ENCODE peak calls at places on chromosomes 1 and 21, in ten cellular contexts. One of them, this sample, is unnamed.
A peak's percentile ranks its signal among the peaks of the same experiment; 100 is the strongest.

GRCh38 chr1:19393051-19393450 is 80.9 kb downstream of the SLC66A1 start:
- DNase-seq in CD4-positive, CD25-positive, alpha-beta regulatory T cell: no peak
- DNase-seq in HL-60: no peak
- DNase-seq in CD8-positive, alpha-beta memory T cell: no peak
- DNase-seq in body of pancreas: no peak
- DNase-seq in HepG2: no peak
- DNase-seq in tibial nerve: no peak
- DNase-seq in cardiac muscle cell: no peak
- DNase-seq in colonic mucosa: no peak
- DNase-seq in upper lobe of left lung: no peak
- DNase-seq in this sample: no peak

GRCh38 chr1:17773626-17774326 is 18.6 kb downstream of the ACTL8 start:
- DNase-seq in CD4-positive, CD25-positive, alpha-beta regulatory T cell: no peak
- DNase-seq in HL-60: no peak
- DNase-seq in CD8-positive, alpha-beta memory T cell: no peak
- DNase-seq in body of pancreas: no peak
- DNase-seq in HepG2: no peak
- DNase-seq in tibial nerve: no peak
- DNase-seq in cardiac muscle cell: no peak
- DNase-seq in colonic mucosa: no peak
- DNase-seq in upper lobe of left lung: no peak
- DNase-seq in this sample: no peak

GRCh38 chr1:61506944-61507343 is 218.0 kb downstream of the TM2D1 start:
- DNase-seq in CD4-positive, CD25-positive, alpha-beta regulatory T cell: no peak
- DNase-seq in HL-60: no peak
- DNase-seq in CD8-positive, alpha-beta memory T cell: no peak
- DNase-seq in body of pancreas: no peak
- DNase-seq in HepG2: no peak
- DNase-seq in tibial nerve: no peak
- DNase-seq in cardiac muscle cell: no peak
- DNase-seq in colonic mucosa: no peak
- DNase-seq in upper lobe of left lung: no peak
- DNase-seq in this sample: no peak

GRCh38 chr1:222543817-222544216 is 4.1 kb downstream of the HHIPL2 start:
- DNase-seq in CD4-positive, CD25-positive, alpha-beta regulatory T cell: no peak
- DNase-seq in HL-60: no peak
- DNase-seq in CD8-positive, alpha-beta memory T cell: no peak
- DNase-seq in body of pancreas: no peak
- DNase-seq in HepG2: peak; percentile 70
- DNase-seq in tibial nerve: no peak
- DNase-seq in cardiac muscle cell: no peak
- DNase-seq in colonic mucosa: no peak
- DNase-seq in upper lobe of left lung: peak; percentile 38
- DNase-seq in this sample: no peak

GRCh38 chr1:2204384-2205190 is 10.0 kb upstream of the FAAP20 start:
- DNase-seq in CD4-positive, CD25-positive, alpha-beta regulatory T cell: no peak
- DNase-seq in HL-60: peak; percentile 76
- DNase-seq in CD8-positive, alpha-beta memory T cell: no peak
- DNase-seq in body of pancreas: peak; percentile 61
- DNase-seq in HepG2: peak; percentile 57
- DNase-seq in tibial nerve: peak; percentile 55
- DNase-seq in cardiac muscle cell: peak; percentile 89
- DNase-seq in colonic mucosa: peak; percentile 85
- DNase-seq in upper lobe of left lung: peak; percentile 96
- DNase-seq in this sample: no peak

GRCh38 chr1:211643324-211644212 is 31.9 kb downstream of the NEK2 start:
- DNase-seq in CD4-positive, CD25-positive, alpha-beta regulatory T cell: no peak
- DNase-seq in HL-60: no peak
- DNase-seq in CD8-positive, alpha-beta memory T cell: no peak
- DNase-seq in body of pancreas: peak; percentile 93
- DNase-seq in HepG2: peak; percentile 96
- DNase-seq in tibial nerve: no peak
- DNase-seq in cardiac muscle cell: no peak
- DNase-seq in colonic mucosa: peak; percentile 85
- DNase-seq in upper lobe of left lung: peak; percentile 76
- DNase-seq in this sample: no peak

GRCh38 chr21:41706678-41707077 is 60.2 kb downstream of the RIPK4 start:
- DNase-seq in CD4-positive, CD25-positive, alpha-beta regulatory T cell: no peak
- DNase-seq in HL-60: no peak
- DNase-seq in CD8-positive, alpha-beta memory T cell: no peak
- DNase-seq in body of pancreas: peak; percentile 56
- DNase-seq in HepG2: peak; percentile 86
- DNase-seq in tibial nerve: no peak
- DNase-seq in cardiac muscle cell: peak; percentile 32
- DNase-seq in colonic mucosa: peak; percentile 79
- DNase-seq in upper lobe of left lung: no peak
- DNase-seq in this sample: no peak

GRCh38 chr1:162357681-162358266 is 18.9 kb downstream of the SPATA46 start:
- DNase-seq in CD4-positive, CD25-positive, alpha-beta regulatory T cell: no peak
- DNase-seq in HL-60: peak; percentile 31
- DNase-seq in CD8-positive, alpha-beta memory T cell: no peak
- DNase-seq in body of pancreas: no peak
- DNase-seq in HepG2: peak; percentile 30
- DNase-seq in tibial nerve: no peak
- DNase-seq in cardiac muscle cell: peak; percentile 71
- DNase-seq in colonic mucosa: peak; percentile 57
- DNase-seq in upper lobe of left lung: no peak
- DNase-seq in this sample: no peak

GRCh38 chr1:32068891-32069590 is 3.7 kb upstream of the TMEM39B start:
- DNase-seq in CD4-positive, CD25-positive, alpha-beta regulatory T cell: no peak
- DNase-seq in HL-60: no peak
- DNase-seq in CD8-positive, alpha-beta memory T cell: no peak
- DNase-seq in body of pancreas: no peak
- DNase-seq in HepG2: no peak
- DNase-seq in tibial nerve: no peak
- DNase-seq in cardiac muscle cell: peak; percentile 57
- DNase-seq in colonic mucosa: no peak
- DNase-seq in upper lobe of left lung: no peak
- DNase-seq in this sample: no peak

GRCh38 chr1:32062867-32063230 is 9.9 kb upstream of the TMEM39B start:
- DNase-seq in CD4-positive, CD25-positive, alpha-beta regulatory T cell: no peak
- DNase-seq in HL-60: no peak
- DNase-seq in CD8-positive, alpha-beta memory T cell: no peak
- DNase-seq in body of pancreas: no peak
- DNase-seq in HepG2: no peak
- DNase-seq in tibial nerve: no peak
- DNase-seq in cardiac muscle cell: no peak
- DNase-seq in colonic mucosa: no peak
- DNase-seq in upper lobe of left lung: no peak
- DNase-seq in this sample: no peak

GRCh38 chr1:32060914-32061313 is 11.8 kb upstream of the TMEM39B start:
- DNase-seq in CD4-positive, CD25-positive, alpha-beta regulatory T cell: no peak
- DNase-seq in HL-60: no peak
- DNase-seq in CD8-positive, alpha-beta memory T cell: no peak
- DNase-seq in body of pancreas: no peak
- DNase-seq in HepG2: no peak
- DNase-seq in tibial nerve: no peak
- DNase-seq in cardiac muscle cell: no peak
- DNase-seq in colonic mucosa: no peak
- DNase-seq in upper lobe of left lung: no peak
- DNase-seq in this sample: no peak

GRCh38 chr1:32066489-32066873 is 6.3 kb upstream of the TMEM39B start:
- DNase-seq in CD4-positive, CD25-positive, alpha-beta regulatory T cell: no peak
- DNase-seq in HL-60: peak; percentile 97
- DNase-seq in CD8-positive, alpha-beta memory T cell: no peak
- DNase-seq in body of pancreas: peak; percentile 59
- DNase-seq in HepG2: no peak
- DNase-seq in tibial nerve: peak; percentile 80
- DNase-seq in cardiac muscle cell: peak; percentile 93
- DNase-seq in colonic mucosa: peak; percentile 62
- DNase-seq in upper lobe of left lung: no peak
- DNase-seq in this sample: peak; percentile 64

DNA sequence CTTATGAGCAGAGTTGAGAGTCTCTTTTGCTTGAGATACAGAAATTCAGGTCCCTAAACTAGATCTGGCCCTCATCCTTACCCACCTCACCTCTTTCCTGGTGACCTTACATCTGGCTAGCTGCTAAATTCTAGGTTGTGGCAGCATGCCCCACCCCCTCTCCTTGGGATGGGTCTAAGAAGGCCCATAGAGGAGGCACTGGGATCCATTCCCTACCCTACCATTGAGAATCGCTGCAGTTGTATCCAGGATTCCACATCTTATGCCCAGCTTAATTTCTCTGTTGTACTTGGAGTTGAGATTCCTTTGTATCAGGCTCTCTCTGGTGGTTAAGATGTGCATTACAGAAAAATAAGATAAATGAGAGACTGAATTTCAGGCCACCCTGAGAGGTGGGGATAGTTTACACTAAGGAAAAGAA is 9.5 kb upstream of the TMEM39B start:
- DNase-seq in CD4-positive, CD25-positive, alpha-beta regulatory T cell: peak; percentile 42
- DNase-seq in HL-60: no peak
- DNase-seq in CD8-positive, alpha-beta memory T cell: no peak
- DNase-seq in body of pancreas: no peak
- DNase-seq in HepG2: peak; percentile 37
- DNase-seq in tibial nerve: no peak
- DNase-seq in cardiac muscle cell: peak; percentile 75
- DNase-seq in colonic mucosa: no peak
- DNase-seq in upper lobe of left lung: no peak
- DNase-seq in this sample: no peak
- H3K27ac ChIP-seq in CD4-positive, CD25-positive, alpha-beta regulatory T cell: no peak overlapping the region
- H3K27ac ChIP-seq in HL-60: no peak overlapping the region
- H3K27ac ChIP-seq in CD8-positive, alpha-beta memory T cell: no peak overlapping the region
- H3K27ac ChIP-seq in body of pancreas: peak overlapping the region; percentile 35
- H3K27ac ChIP-seq in HepG2: no peak overlapping the region
- H3K27ac ChIP-seq in tibial nerve: no peak overlapping the region
- H3K27ac ChIP-seq in cardiac muscle cell: peak overlapping the region; percentile 93
- H3K27ac ChIP-seq in colonic mucosa: no peak overlapping the region
- H3K27ac ChIP-seq in upper lobe of left lung: no peak overlapping the region
- H3K27ac ChIP-seq in this sample: peak overlapping the region; percentile 45

DNA sequence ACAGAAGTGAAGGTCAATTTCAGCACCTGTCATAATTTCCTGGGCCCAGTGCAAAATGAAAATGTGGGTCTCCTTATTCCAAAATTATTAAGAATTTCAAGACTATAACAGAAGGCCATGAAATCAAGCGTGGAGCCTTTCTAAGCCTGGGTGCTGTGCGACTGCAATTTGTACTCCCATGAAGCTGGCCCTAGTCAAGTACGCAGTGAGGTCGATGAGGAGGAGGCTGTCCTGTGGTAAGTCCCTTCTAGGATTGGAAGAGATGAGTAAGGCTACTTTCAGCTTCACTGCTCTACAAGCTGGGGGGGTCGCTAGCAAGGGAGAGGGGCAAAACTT is 449 bp upstream of the NUDC start:
- DNase-seq in CD4-positive, CD25-positive, alpha-beta regulatory T cell: no peak
- DNase-seq in HL-60: no peak
- DNase-seq in CD8-positive, alpha-beta memory T cell: no peak
- DNase-seq in body of pancreas: no peak
- DNase-seq in HepG2: no peak
- DNase-seq in tibial nerve: no peak
- DNase-seq in cardiac muscle cell: no peak
- DNase-seq in colonic mucosa: no peak
- DNase-seq in upper lobe of left lung: no peak
- DNase-seq in this sample: no peak
- H3K27ac ChIP-seq in CD4-positive, CD25-positive, alpha-beta regulatory T cell: peak overlapping the region; percentile 89
- H3K27ac ChIP-seq in HL-60: peak overlapping the region; percentile 90
- H3K27ac ChIP-seq in CD8-positive, alpha-beta memory T cell: peak overlapping the region; percentile 84
- H3K27ac ChIP-seq in body of pancreas: peak overlapping the region; percentile 94
- H3K27ac ChIP-seq in HepG2: peak overlapping the region; percentile 77
- H3K27ac ChIP-seq in tibial nerve: peak overlapping the region; percentile 82
- H3K27ac ChIP-seq in cardiac muscle cell: no peak overlapping the region
- H3K27ac ChIP-seq in colonic mucosa: peak overlapping the region; percentile 78
- H3K27ac ChIP-seq in upper lobe of left lung: peak overlapping the region; percentile 65
- H3K27ac ChIP-seq in this sample: no peak overlapping the region

DNA sequence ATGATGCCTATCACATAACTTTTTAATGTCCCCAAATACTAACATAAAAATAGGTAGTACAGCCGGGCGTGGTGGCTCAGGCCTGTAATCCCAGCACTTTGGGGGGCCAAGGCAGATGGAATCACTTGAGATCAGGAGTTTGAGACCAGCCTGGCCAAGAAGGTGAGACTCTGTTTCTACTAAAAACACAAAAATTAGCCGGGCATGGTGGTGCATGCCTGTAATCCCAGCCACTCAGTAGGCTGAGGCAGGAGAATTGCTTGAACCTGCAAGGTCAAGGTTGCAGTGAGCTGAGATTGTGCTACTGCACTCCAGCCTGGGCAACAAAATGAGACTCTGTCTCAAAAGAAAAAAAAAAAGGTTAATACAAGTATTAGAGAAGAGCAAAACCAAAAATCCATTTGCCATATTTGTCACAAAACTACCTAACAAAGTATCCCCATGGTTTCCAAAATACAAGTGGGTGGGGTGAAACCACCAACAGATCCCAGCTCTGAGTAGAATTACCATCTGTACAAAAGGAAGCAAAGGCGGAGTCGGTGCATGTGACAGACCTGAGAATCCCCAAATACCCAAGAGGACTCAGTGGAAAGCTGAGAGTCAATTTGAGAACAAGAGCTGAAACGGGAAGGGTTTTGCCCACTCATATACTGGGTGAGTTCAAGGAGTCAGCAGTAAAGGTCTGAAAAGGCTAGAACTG is 113.2 kb downstream of the TOMM20 start:
- DNase-seq in CD4-positive, CD25-positive, alpha-beta regulatory T cell: no peak
- DNase-seq in HL-60: no peak
- DNase-seq in CD8-positive, alpha-beta memory T cell: no peak
- DNase-seq in body of pancreas: no peak
- DNase-seq in HepG2: no peak
- DNase-seq in tibial nerve: no peak
- DNase-seq in cardiac muscle cell: no peak
- DNase-seq in colonic mucosa: no peak
- DNase-seq in upper lobe of left lung: no peak
- DNase-seq in this sample: no peak
- H3K27ac ChIP-seq in CD4-positive, CD25-positive, alpha-beta regulatory T cell: no peak overlapping the region
- H3K27ac ChIP-seq in HL-60: no peak overlapping the region
- H3K27ac ChIP-seq in CD8-positive, alpha-beta memory T cell: no peak overlapping the region
- H3K27ac ChIP-seq in body of pancreas: no peak overlapping the region
- H3K27ac ChIP-seq in HepG2: no peak overlapping the region
- H3K27ac ChIP-seq in tibial nerve: no peak overlapping the region
- H3K27ac ChIP-seq in cardiac muscle cell: no peak overlapping the region
- H3K27ac ChIP-seq in colonic mucosa: no peak overlapping the region
- H3K27ac ChIP-seq in upper lobe of left lung: no peak overlapping the region
- H3K27ac ChIP-seq in this sample: no peak overlapping the region

GRCh38 chr21:27571706-27572105 is 604.8 kb upstream of the ADAMTS5 start:
- DNase-seq in CD4-positive, CD25-positive, alpha-beta regulatory T cell: no peak
- DNase-seq in HL-60: no peak
- DNase-seq in CD8-positive, alpha-beta memory T cell: no peak
- DNase-seq in body of pancreas: no peak
- DNase-seq in HepG2: no peak
- DNase-seq in tibial nerve: no peak
- DNase-seq in cardiac muscle cell: no peak
- DNase-seq in colonic mucosa: no peak
- DNase-seq in upper lobe of left lung: no peak
- DNase-seq in this sample: peak; percentile 87
- H3K27ac ChIP-seq in CD4-positive, CD25-positive, alpha-beta regulatory T cell: no peak overlapping the region
- H3K27ac ChIP-seq in HL-60: no peak overlapping the region
- H3K27ac ChIP-seq in CD8-positive, alpha-beta memory T cell: no peak overlapping the region
- H3K27ac ChIP-seq in body of pancreas: no peak overlapping the region
- H3K27ac ChIP-seq in HepG2: no peak overlapping the region
- H3K27ac ChIP-seq in tibial nerve: no peak overlapping the region
- H3K27ac ChIP-seq in cardiac muscle cell: no peak overlapping the region
- H3K27ac ChIP-seq in colonic mucosa: no peak overlapping the region
- H3K27ac ChIP-seq in upper lobe of left lung: no peak overlapping the region
- H3K27ac ChIP-seq in this sample: peak overlapping the region; percentile 95

DNA sequence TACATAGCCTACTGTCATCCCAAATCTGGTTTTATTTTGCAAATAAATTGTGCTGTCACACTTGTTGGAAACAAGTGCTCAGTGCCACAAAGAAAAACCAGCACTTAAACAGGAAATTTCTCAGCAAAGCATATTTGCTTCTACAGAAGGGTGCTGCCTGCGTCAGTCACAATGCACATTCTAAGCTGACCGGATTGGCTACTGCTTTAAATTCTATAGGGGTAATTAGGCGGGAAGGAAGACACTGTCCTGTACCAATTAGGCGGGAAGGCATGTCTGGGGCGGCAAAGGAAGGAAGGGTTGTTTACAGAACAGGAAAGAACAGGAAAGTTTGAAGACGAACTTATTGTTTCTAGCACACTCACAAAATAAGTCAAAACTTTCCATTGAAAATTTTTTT is 2.8 kb downstream of the IFI16 start:
- DNase-seq in CD4-positive, CD25-positive, alpha-beta regulatory T cell: peak; percentile 66
- DNase-seq in HL-60: no peak
- DNase-seq in CD8-positive, alpha-beta memory T cell: peak; percentile 61
- DNase-seq in body of pancreas: no peak
- DNase-seq in HepG2: no peak
- DNase-seq in tibial nerve: peak; percentile 30
- DNase-seq in cardiac muscle cell: peak; percentile 45
- DNase-seq in colonic mucosa: peak; percentile 42
- DNase-seq in upper lobe of left lung: no peak
- DNase-seq in this sample: no peak
- H3K27ac ChIP-seq in CD4-positive, CD25-positive, alpha-beta regulatory T cell: peak overlapping the region; percentile 87
- H3K27ac ChIP-seq in HL-60: no peak overlapping the region
- H3K27ac ChIP-seq in CD8-positive, alpha-beta memory T cell: peak overlapping the region; percentile 40
- H3K27ac ChIP-seq in body of pancreas: no peak overlapping the region
- H3K27ac ChIP-seq in HepG2: no peak overlapping the region
- H3K27ac ChIP-seq in tibial nerve: no peak overlapping the region
- H3K27ac ChIP-seq in cardiac muscle cell: no peak overlapping the region
- H3K27ac ChIP-seq in colonic mucosa: peak overlapping the region; percentile 58
- H3K27ac ChIP-seq in upper lobe of left lung: peak overlapping the region; percentile 73
- H3K27ac ChIP-seq in this sample: peak overlapping the region; percentile 94